ENCODE peak calls at places on chromosomes 3 and 15, in ten cellular contexts. One of them, this sample, is unnamed.

GRCh38 chr15:36898522-36899126 is 201.7 kb downstream of the MEIS2 start:
- DNase-seq in mammary epithelial cell: no peak
- DNase-seq in cardiac muscle cell: no peak
- DNase-seq in adrenal gland: no peak
- DNase-seq in psoas muscle: no peak
- DNase-seq in endothelial cell: no peak
- DNase-seq in WTC11: no peak
- DNase-seq in hepatocyte: no peak
- DNase-seq in MM.1S: no peak
- DNase-seq in lower lobe of right lung: no peak
- DNase-seq in this sample: no peak

GRCh38 chr15:49989498-49989897 is 129.5 kb downstream of the ATP8B4 start:
- DNase-seq in MM.1S: no peak
- DNase-seq in cardiac muscle cell: no peak
- DNase-seq in mammary epithelial cell: no peak
- DNase-seq in adrenal gland: no peak
- DNase-seq in psoas muscle: peak; percentile 46
- DNase-seq in hepatocyte: no peak
- DNase-seq in lower lobe of right lung: no peak
- DNase-seq in endothelial cell: no peak
- DNase-seq in WTC11: no peak
- DNase-seq in this sample: no peak

GRCh38 chr15:49036650-49037545 is 9.3 kb downstream of the SECISBP2L start:
- DNase-seq in WTC11: no peak
- DNase-seq in lower lobe of right lung: no peak
- DNase-seq in cardiac muscle cell: peak; percentile 23
- DNase-seq in hepatocyte: no peak
- DNase-seq in adrenal gland: no peak
- DNase-seq in endothelial cell: no peak
- DNase-seq in MM.1S: no peak
- DNase-seq in psoas muscle: no peak
- DNase-seq in mammary epithelial cell: peak; percentile 53
- DNase-seq in this sample: no peak

GRCh38 chr15:68431792-68432401 is at the start of gene ITGA11:
- DNase-seq in cardiac muscle cell: peak; percentile 67
- DNase-seq in hepatocyte: peak; percentile 79
- DNase-seq in MM.1S: peak; percentile 42
- DNase-seq in WTC11: peak; percentile 79
- DNase-seq in lower lobe of right lung: peak; percentile 72
- DNase-seq in adrenal gland: peak; percentile 61
- DNase-seq in endothelial cell: peak; percentile 68
- DNase-seq in mammary epithelial cell: peak; percentile 54
- DNase-seq in psoas muscle: peak; percentile 83
- DNase-seq in this sample: peak; percentile 70

GRCh38 chr15:85689729-85690128 is 105.0 kb downstream of the KLHL25 start:
- DNase-seq in cardiac muscle cell: peak; percentile 82
- DNase-seq in endothelial cell: peak; percentile 39
- DNase-seq in WTC11: peak; percentile 32
- DNase-seq in hepatocyte: peak; percentile 58
- DNase-seq in mammary epithelial cell: no peak
- DNase-seq in lower lobe of right lung: peak; percentile 60
- DNase-seq in psoas muscle: peak; percentile 64
- DNase-seq in MM.1S: peak; percentile 78
- DNase-seq in adrenal gland: peak; percentile 66
- DNase-seq in this sample: peak; percentile 42

GRCh38 chr3:177522051-177522450 is 324.8 kb upstream of the TBL1XR1 start:
- DNase-seq in endothelial cell: no peak
- DNase-seq in mammary epithelial cell: no peak
- DNase-seq in lower lobe of right lung: no peak
- DNase-seq in psoas muscle: no peak
- DNase-seq in hepatocyte: no peak
- DNase-seq in adrenal gland: no peak
- DNase-seq in MM.1S: no peak
- DNase-seq in WTC11: no peak
- DNase-seq in cardiac muscle cell: no peak
- DNase-seq in this sample: no peak

GRCh38 chr3:4780545-4780957 is 198.7 kb upstream of the BHLHE40 start:
- DNase-seq in lower lobe of right lung: no peak
- DNase-seq in psoas muscle: no peak
- DNase-seq in endothelial cell: no peak
- DNase-seq in WTC11: no peak
- DNase-seq in cardiac muscle cell: no peak
- DNase-seq in adrenal gland: no peak
- DNase-seq in MM.1S: no peak
- DNase-seq in hepatocyte: no peak
- DNase-seq in mammary epithelial cell: no peak
- DNase-seq in this sample: no peak

GRCh38 chr15:68187559-68187958 is 17.6 kb downstream of the CALML4 start:
- DNase-seq in lower lobe of right lung: no peak
- DNase-seq in MM.1S: peak; percentile 86
- DNase-seq in psoas muscle: no peak
- DNase-seq in endothelial cell: no peak
- DNase-seq in adrenal gland: peak; percentile 90
- DNase-seq in hepatocyte: peak; percentile 51
- DNase-seq in mammary epithelial cell: peak; percentile 41
- DNase-seq in WTC11: no peak
- DNase-seq in cardiac muscle cell: peak; percentile 93
- DNase-seq in this sample: no peak

GRCh38 chr3:45010718-45011355 is 15.3 kb upstream of the CLEC3B start:
- DNase-seq in MM.1S: no peak
- DNase-seq in cardiac muscle cell: peak; percentile 57
- DNase-seq in endothelial cell: no peak
- DNase-seq in mammary epithelial cell: peak; percentile 77
- DNase-seq in psoas muscle: no peak
- DNase-seq in lower lobe of right lung: no peak
- DNase-seq in hepatocyte: no peak
- DNase-seq in adrenal gland: no peak
- DNase-seq in WTC11: no peak
- DNase-seq in this sample: no peak
- TF ChIP-seq CTCF in MM.1S: no peak
- TF ChIP-seq CTCF in cardiac muscle cell: no peak
- TF ChIP-seq CTCF in endothelial cell: no peak
- TF ChIP-seq CTCF in mammary epithelial cell: peak; percentile 14
- TF ChIP-seq CTCF in psoas muscle: no peak
- TF ChIP-seq CTCF in lower lobe of right lung: no peak
- TF ChIP-seq CTCF in hepatocyte: no peak
- TF ChIP-seq CTCF in adrenal gland: no peak
- TF ChIP-seq CTCF in WTC11: no peak
- TF ChIP-seq CTCF in this sample: no peak

GRCh38 chr3:185983495-185984141 is 45.8 kb upstream of the TRA2B start:
- DNase-seq in mammary epithelial cell: peak; percentile 61
- DNase-seq in psoas muscle: peak; percentile 60
- DNase-seq in MM.1S: peak; percentile 66
- DNase-seq in adrenal gland: peak; percentile 92
- DNase-seq in WTC11: peak; percentile 82
- DNase-seq in cardiac muscle cell: peak; percentile 75
- DNase-seq in endothelial cell: peak; percentile 80
- DNase-seq in hepatocyte: peak; percentile 87
- DNase-seq in lower lobe of right lung: peak; percentile 70
- DNase-seq in this sample: peak; percentile 68
- TF ChIP-seq CTCF in mammary epithelial cell: peak; percentile 95
- TF ChIP-seq CTCF in psoas muscle: peak; percentile 96
- TF ChIP-seq CTCF in MM.1S: peak; percentile 98
- TF ChIP-seq CTCF in adrenal gland: peak; percentile 93
- TF ChIP-seq CTCF in WTC11: peak; percentile 88
- TF ChIP-seq CTCF in cardiac muscle cell: peak; percentile 89
- TF ChIP-seq CTCF in endothelial cell: peak; percentile 86
- TF ChIP-seq CTCF in hepatocyte: peak; percentile 89
- TF ChIP-seq CTCF in lower lobe of right lung: peak; percentile 93
- TF ChIP-seq CTCF in this sample: peak; percentile 94

GRCh38 chr3:125048282-125048681 is 7.5 kb downstream of the HEG1 start:
- DNase-seq in lower lobe of right lung: no peak
- DNase-seq in adrenal gland: no peak
- DNase-seq in endothelial cell: no peak
- DNase-seq in MM.1S: no peak
- DNase-seq in psoas muscle: no peak
- DNase-seq in mammary epithelial cell: peak; percentile 37
- DNase-seq in WTC11: no peak
- DNase-seq in cardiac muscle cell: no peak
- DNase-seq in hepatocyte: no peak
- DNase-seq in this sample: no peak

GRCh38 chr3:125051715-125052581 is 3.8 kb downstream of the HEG1 start:
- DNase-seq in mammary epithelial cell: peak; percentile 67
- DNase-seq in endothelial cell: no peak
- DNase-seq in cardiac muscle cell: peak; percentile 79
- DNase-seq in WTC11: no peak
- DNase-seq in hepatocyte: no peak
- DNase-seq in lower lobe of right lung: no peak
- DNase-seq in psoas muscle: peak; percentile 74
- DNase-seq in adrenal gland: peak; percentile 60
- DNase-seq in MM.1S: no peak
- DNase-seq in this sample: peak; percentile 79

GRCh38 chr3:125052671-125053303 is 3.0 kb downstream of the HEG1 start:
- DNase-seq in MM.1S: no peak
- DNase-seq in WTC11: no peak
- DNase-seq in adrenal gland: no peak
- DNase-seq in cardiac muscle cell: peak; percentile 81
- DNase-seq in endothelial cell: no peak
- DNase-seq in psoas muscle: no peak
- DNase-seq in mammary epithelial cell: peak; percentile 40
- DNase-seq in hepatocyte: no peak
- DNase-seq in lower lobe of right lung: no peak
- DNase-seq in this sample: no peak

GRCh38 chr3:125051205-125051604 is 4.6 kb downstream of the HEG1 start:
- DNase-seq in adrenal gland: no peak
- DNase-seq in MM.1S: no peak
- DNase-seq in mammary epithelial cell: no peak
- DNase-seq in endothelial cell: no peak
- DNase-seq in psoas muscle: no peak
- DNase-seq in hepatocyte: no peak
- DNase-seq in cardiac muscle cell: no peak
- DNase-seq in lower lobe of right lung: no peak
- DNase-seq in WTC11: no peak
- DNase-seq in this sample: no peak

GRCh38 chr3:125050486-125051172 is 5.2 kb downstream of the HEG1 start:
- DNase-seq in WTC11: no peak
- DNase-seq in lower lobe of right lung: no peak
- DNase-seq in cardiac muscle cell: no peak
- DNase-seq in adrenal gland: no peak
- DNase-seq in mammary epithelial cell: no peak
- DNase-seq in hepatocyte: no peak
- DNase-seq in MM.1S: no peak
- DNase-seq in endothelial cell: no peak
- DNase-seq in psoas muscle: no peak
- DNase-seq in this sample: no peak
- TF ChIP-seq CTCF in WTC11: no peak
- TF ChIP-seq CTCF in lower lobe of right lung: no peak
- TF ChIP-seq CTCF in cardiac muscle cell: no peak
- TF ChIP-seq CTCF in adrenal gland: no peak
- TF ChIP-seq CTCF in mammary epithelial cell: no peak
- TF ChIP-seq CTCF in hepatocyte: no peak
- TF ChIP-seq CTCF in MM.1S: no peak
- TF ChIP-seq CTCF in endothelial cell: no peak
- TF ChIP-seq CTCF in psoas muscle: no peak
- TF ChIP-seq CTCF in this sample: no peak

GRCh38 chr3:13474776-13475303 is 5.3 kb upstream of the HDAC11 start:
- DNase-seq in adrenal gland: no peak
- DNase-seq in lower lobe of right lung: no peak
- DNase-seq in cardiac muscle cell: no peak
- DNase-seq in mammary epithelial cell: no peak
- DNase-seq in hepatocyte: no peak
- DNase-seq in endothelial cell: no peak
- DNase-seq in psoas muscle: peak; percentile 11
- DNase-seq in WTC11: no peak
- DNase-seq in MM.1S: no peak
- DNase-seq in this sample: no peak

GRCh38 chr3:13474021-13474420 is 6.1 kb upstream of the HDAC11 start:
- DNase-seq in MM.1S: no peak
- DNase-seq in endothelial cell: no peak
- DNase-seq in cardiac muscle cell: no peak
- DNase-seq in hepatocyte: no peak
- DNase-seq in adrenal gland: no peak
- DNase-seq in lower lobe of right lung: no peak
- DNase-seq in psoas muscle: no peak
- DNase-seq in WTC11: no peak
- DNase-seq in mammary epithelial cell: no peak
- DNase-seq in this sample: no peak

GRCh38 chr3:13473020-13473419 is 7.1 kb upstream of the HDAC11 start:
- DNase-seq in psoas muscle: no peak
- DNase-seq in adrenal gland: no peak
- DNase-seq in MM.1S: no peak
- DNase-seq in endothelial cell: no peak
- DNase-seq in WTC11: no peak
- DNase-seq in cardiac muscle cell: no peak
- DNase-seq in hepatocyte: no peak
- DNase-seq in lower lobe of right lung: no peak
- DNase-seq in mammary epithelial cell: peak; percentile 29
- DNase-seq in this sample: no peak

GRCh38 chr3:13477946-13478345 is 2.2 kb upstream of the HDAC11 start:
- DNase-seq in cardiac muscle cell: no peak
- DNase-seq in endothelial cell: no peak
- DNase-seq in adrenal gland: no peak
- DNase-seq in WTC11: no peak
- DNase-seq in hepatocyte: no peak
- DNase-seq in lower lobe of right lung: no peak
- DNase-seq in MM.1S: no peak
- DNase-seq in mammary epithelial cell: no peak
- DNase-seq in psoas muscle: peak; percentile 34
- DNase-seq in this sample: no peak

DNA sequence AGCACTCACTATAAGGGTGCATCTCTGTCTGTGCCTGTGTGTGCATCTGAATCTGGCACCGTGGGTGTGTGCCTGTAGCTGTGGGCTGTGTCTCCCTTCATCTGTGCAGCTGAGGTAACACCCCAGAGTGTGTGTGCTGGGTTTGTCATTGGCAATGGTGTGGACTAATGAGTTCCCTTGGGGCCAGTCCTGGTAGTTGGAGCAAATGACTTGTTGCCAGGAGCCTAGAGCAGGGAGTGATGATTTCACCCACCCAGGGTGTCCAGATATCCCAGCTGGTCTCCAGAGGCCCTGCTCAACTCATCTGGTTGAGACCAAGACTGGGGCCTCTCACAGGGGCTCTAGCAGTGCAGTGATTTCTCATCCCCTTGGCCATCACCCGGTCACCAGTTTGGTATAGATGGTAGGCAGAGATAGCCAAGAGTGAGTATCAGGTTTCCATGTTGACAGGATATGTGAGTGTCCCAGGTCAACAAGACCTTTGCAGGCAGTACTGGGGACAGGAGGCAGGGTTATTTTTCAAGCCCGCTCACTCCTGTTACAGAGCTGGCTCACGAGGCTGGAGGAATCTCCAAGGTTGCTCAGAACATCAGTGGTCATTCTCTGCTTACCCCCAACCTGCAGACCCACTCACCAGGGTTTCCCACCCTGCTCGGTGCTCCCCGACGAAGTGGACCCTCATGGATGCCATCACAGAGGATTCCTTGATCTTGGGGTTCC is 4.1 kb upstream of the HDAC11 start:
- DNase-seq in hepatocyte: no peak
- DNase-seq in WTC11: no peak
- DNase-seq in cardiac muscle cell: no peak
- DNase-seq in adrenal gland: no peak
- DNase-seq in MM.1S: no peak
- DNase-seq in mammary epithelial cell: no peak
- DNase-seq in endothelial cell: no peak
- DNase-seq in lower lobe of right lung: no peak
- DNase-seq in psoas muscle: no peak
- DNase-seq in this sample: no peak
- TF ChIP-seq CTCF in hepatocyte: no peak
- TF ChIP-seq CTCF in WTC11: no peak
- TF ChIP-seq CTCF in cardiac muscle cell: no peak
- TF ChIP-seq CTCF in adrenal gland: no peak
- TF ChIP-seq CTCF in MM.1S: no peak
- TF ChIP-seq CTCF in mammary epithelial cell: no peak
- TF ChIP-seq CTCF in endothelial cell: no peak
- TF ChIP-seq CTCF in lower lobe of right lung: no peak
- TF ChIP-seq CTCF in psoas muscle: no peak
- TF ChIP-seq CTCF in this sample: no peak